ENCODE peak calls at places on chromosomes 7 and 10, in eight cellular contexts. One of them, this sample, is unnamed. For H4K20me1, the result is how much of the 10 kb centered on the place peaks cover.

GRCh38 chr7:42549212-42549611 is 312.2 kb upstream of the GLI3 start:
- DNase-seq in HCT116: no peak
- DNase-seq in astrocyte: no peak
- DNase-seq in GM23248: no peak
- DNase-seq in keratinocyte: no peak
- DNase-seq in osteoblast: no peak
- DNase-seq in IMR-90: no peak
- DNase-seq in GM23338: no peak
- DNase-seq in this sample: no peak

GRCh38 chr7:7719235-7719634 is 828 bp upstream of the RPA3 start:
- DNase-seq in HCT116: peak
- DNase-seq in astrocyte: peak
- DNase-seq in GM23248: peak
- DNase-seq in keratinocyte: peak
- DNase-seq in osteoblast: peak
- DNase-seq in IMR-90: peak
- DNase-seq in GM23338: no peak
- DNase-seq in this sample: peak

GRCh38 chr7:3039787-3040186 is 3.9 kb downstream of the CARD11 start:
- DNase-seq in HCT116: no peak
- DNase-seq in astrocyte: no peak
- DNase-seq in GM23248: no peak
- DNase-seq in keratinocyte: no peak
- DNase-seq in osteoblast: no peak
- DNase-seq in IMR-90: no peak
- DNase-seq in GM23338: no peak
- DNase-seq in this sample: no peak

GRCh38 chr7:113636727-113637421 is 281.9 kb downstream of the PPP1R3A start:
- DNase-seq in HCT116: no peak
- DNase-seq in astrocyte: peak
- DNase-seq in GM23248: peak
- DNase-seq in keratinocyte: peak
- DNase-seq in osteoblast: peak
- DNase-seq in IMR-90: peak
- DNase-seq in GM23338: no peak
- DNase-seq in this sample: no peak

GRCh38 chr10:84012831-84013458 is 126.4 kb upstream of the GHITM start:
- DNase-seq in HCT116: no peak
- DNase-seq in astrocyte: no peak
- DNase-seq in GM23248: no peak
- DNase-seq in keratinocyte: no peak
- DNase-seq in osteoblast: no peak
- DNase-seq in IMR-90: no peak
- DNase-seq in GM23338: no peak
- DNase-seq in this sample: no peak

GRCh38 chr10:119237722-119238436 is 30.5 kb downstream of the GRK5 start:
- DNase-seq in HCT116: no peak
- DNase-seq in astrocyte: no peak
- DNase-seq in GM23248: no peak
- DNase-seq in keratinocyte: no peak
- DNase-seq in osteoblast: no peak
- DNase-seq in IMR-90: peak
- DNase-seq in GM23338: peak
- DNase-seq in this sample: no peak

GRCh38 chr7:103636153-103636552 is 190.1 kb upstream of the SLC26A5 start:
- DNase-seq in HCT116: no peak
- DNase-seq in astrocyte: peak
- DNase-seq in GM23248: peak
- DNase-seq in keratinocyte: no peak
- DNase-seq in osteoblast: no peak
- DNase-seq in IMR-90: peak
- DNase-seq in GM23338: peak
- DNase-seq in this sample: no peak

GRCh38 chr7:24922099-24922773 is 57.7 kb downstream of the OSBPL3 start:
- DNase-seq in HCT116: no peak
- DNase-seq in astrocyte: no peak
- DNase-seq in GM23248: peak
- DNase-seq in keratinocyte: no peak
- DNase-seq in osteoblast: peak
- DNase-seq in IMR-90: no peak
- DNase-seq in GM23338: no peak
- DNase-seq in this sample: peak

GRCh38 chr10:20747782-20748181 is 149.3 kb downstream of the NEBL start:
- DNase-seq in HCT116: no peak
- DNase-seq in astrocyte: no peak
- DNase-seq in GM23248: no peak
- DNase-seq in keratinocyte: no peak
- DNase-seq in osteoblast: no peak
- DNase-seq in IMR-90: no peak
- DNase-seq in GM23338: no peak
- DNase-seq in this sample: no peak

GRCh38 chr7:29337628-29338116 is 143.1 kb downstream of the CHN2 start:
- DNase-seq in HCT116: no peak
- DNase-seq in astrocyte: peak
- DNase-seq in GM23248: no peak
- DNase-seq in keratinocyte: no peak
- DNase-seq in osteoblast: no peak
- DNase-seq in IMR-90: no peak
- DNase-seq in GM23338: no peak
- DNase-seq in this sample: no peak

GRCh38 chr7:91239171-91239604 is 25.0 kb upstream of the FZD1 start:
- DNase-seq in HCT116: no peak
- DNase-seq in astrocyte: peak
- DNase-seq in GM23248: peak
- DNase-seq in keratinocyte: no peak
- DNase-seq in osteoblast: no peak
- DNase-seq in IMR-90: peak
- DNase-seq in GM23338: no peak
- DNase-seq in this sample: peak

GRCh38 chr10:59587083-59587755 is 122.4 kb downstream of the SLC16A9 start:
- DNase-seq in HCT116: no peak
- DNase-seq in astrocyte: no peak
- DNase-seq in GM23248: no peak
- DNase-seq in keratinocyte: peak
- DNase-seq in osteoblast: no peak
- DNase-seq in IMR-90: no peak
- DNase-seq in GM23338: no peak
- DNase-seq in this sample: no peak

GRCh38 chr10:13717936-13718772 is 131.4 kb downstream of the PRPF18 start:
- DNase-seq in HCT116: no peak
- DNase-seq in astrocyte: peak
- DNase-seq in GM23248: peak
- DNase-seq in keratinocyte: peak
- DNase-seq in osteoblast: peak
- DNase-seq in IMR-90: peak
- DNase-seq in GM23338: no peak
- DNase-seq in this sample: peak

GRCh38 chr7:44101966-44102845 is 1.9 kb upstream of the AEBP1 start:
- DNase-seq in HCT116: no peak
- DNase-seq in astrocyte: peak
- DNase-seq in GM23248: peak
- DNase-seq in keratinocyte: no peak
- DNase-seq in osteoblast: peak
- DNase-seq in IMR-90: peak
- DNase-seq in GM23338: no peak
- DNase-seq in this sample: no peak

GRCh38 chr10:16119445-16119844 is 259.1 kb upstream of the MINDY3 start:
- DNase-seq in HCT116: no peak
- DNase-seq in astrocyte: no peak
- DNase-seq in GM23248: no peak
- DNase-seq in keratinocyte: no peak
- DNase-seq in osteoblast: no peak
- DNase-seq in IMR-90: no peak
- DNase-seq in GM23338: no peak
- DNase-seq in this sample: no peak

GRCh38 chr10:70649526-70649925 is 22.8 kb upstream of the ADAMTS14 start:
- DNase-seq in HCT116: no peak
- DNase-seq in astrocyte: peak
- DNase-seq in GM23248: peak
- DNase-seq in keratinocyte: peak
- DNase-seq in osteoblast: no peak
- DNase-seq in IMR-90: peak
- DNase-seq in GM23338: no peak
- DNase-seq in this sample: peak

GRCh38 chr10:124667425-124668130 is 76.6 kb downstream of the FAM53B start:
- DNase-seq in HCT116: no peak
- DNase-seq in astrocyte: no peak
- DNase-seq in GM23248: no peak
- DNase-seq in keratinocyte: no peak
- DNase-seq in osteoblast: no peak
- DNase-seq in IMR-90: no peak
- DNase-seq in GM23338: no peak
- DNase-seq in this sample: no peak

GRCh38 chr10:108303149-108303548 is 1138.6 kb upstream of the SORCS1 start:
- DNase-seq in HCT116: no peak
- DNase-seq in astrocyte: peak
- DNase-seq in GM23248: peak
- DNase-seq in keratinocyte: no peak
- DNase-seq in osteoblast: no peak
- DNase-seq in IMR-90: no peak
- DNase-seq in GM23338: no peak
- DNase-seq in this sample: no peak

GRCh38 chr7:151091431-151091830 is 5.2 kb downstream of the AGAP3 start:
- DNase-seq in HCT116: no peak
- DNase-seq in astrocyte: no peak
- DNase-seq in GM23248: peak
- DNase-seq in keratinocyte: no peak
- DNase-seq in osteoblast: no peak
- DNase-seq in IMR-90: no peak
- DNase-seq in GM23338: peak
- DNase-seq in this sample: no peak
- H3K4me2 ChIP-seq in HCT116: no peak
- H3K4me2 ChIP-seq in astrocyte: no peak
- H3K4me2 ChIP-seq in GM23248: no peak
- H3K4me2 ChIP-seq in keratinocyte: no peak
- H3K4me2 ChIP-seq in osteoblast: no peak
- H3K4me2 ChIP-seq in IMR-90: no peak
- H3K4me2 ChIP-seq in GM23338: no peak
- H3K4me2 ChIP-seq in this sample: no peak

GRCh38 chr10:86363184-86363832 is 3.3 kb downstream of the GRID1 start:
- DNase-seq in HCT116: no peak
- DNase-seq in astrocyte: no peak
- DNase-seq in GM23248: peak
- DNase-seq in keratinocyte: no peak
- DNase-seq in osteoblast: peak
- DNase-seq in IMR-90: no peak
- DNase-seq in GM23338: peak
- DNase-seq in this sample: no peak

GRCh38 chr10:86365346-86366032 is 1.1 kb downstream of the GRID1 start:
- DNase-seq in HCT116: no peak
- DNase-seq in astrocyte: no peak
- DNase-seq in GM23248: no peak
- DNase-seq in keratinocyte: no peak
- DNase-seq in osteoblast: no peak
- DNase-seq in IMR-90: no peak
- DNase-seq in GM23338: peak
- DNase-seq in this sample: no peak

GRCh38 chr10:86364551-86365345 is 1.8 kb downstream of the GRID1 start:
- DNase-seq in HCT116: no peak
- DNase-seq in astrocyte: no peak
- DNase-seq in GM23248: no peak
- DNase-seq in keratinocyte: no peak
- DNase-seq in osteoblast: peak
- DNase-seq in IMR-90: no peak
- DNase-seq in GM23338: peak
- DNase-seq in this sample: no peak

GRCh38 chr10:86362566-86363183 is 3.9 kb downstream of the GRID1 start:
- DNase-seq in HCT116: no peak
- DNase-seq in astrocyte: no peak
- DNase-seq in GM23248: no peak
- DNase-seq in keratinocyte: no peak
- DNase-seq in osteoblast: peak
- DNase-seq in IMR-90: no peak
- DNase-seq in GM23338: peak
- DNase-seq in this sample: no peak

DNA sequence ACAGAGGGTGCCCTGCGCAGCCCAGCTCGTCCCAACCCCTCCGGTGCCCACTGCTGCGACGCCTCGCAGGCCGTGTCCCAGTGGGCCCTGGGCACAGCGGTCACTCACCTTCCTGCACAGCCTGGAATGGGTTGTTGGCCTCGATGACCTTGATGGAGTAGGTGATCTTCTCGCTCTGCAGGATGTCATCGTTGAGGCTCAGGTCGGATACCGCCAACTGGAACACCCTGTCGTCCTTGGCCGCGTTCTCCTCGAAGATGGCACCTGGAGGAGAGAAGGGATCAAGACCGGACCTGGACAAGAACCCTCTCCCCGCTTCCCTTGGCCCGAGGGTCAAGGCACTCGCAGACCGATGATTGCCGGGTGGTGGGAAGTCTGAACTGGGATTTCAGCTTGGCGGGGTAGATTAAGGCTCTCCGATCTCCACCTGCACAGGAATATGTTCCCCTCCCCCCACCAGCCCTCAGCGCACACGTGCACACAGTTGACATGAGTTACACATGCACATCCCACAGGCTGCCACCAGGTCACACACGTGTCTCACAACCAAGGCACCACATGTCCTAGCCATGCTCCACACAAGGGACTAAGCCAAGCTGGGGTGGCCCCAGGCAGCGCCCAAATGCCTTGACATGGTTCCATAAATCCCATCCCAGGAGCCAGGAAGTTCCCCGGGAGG is 2.6 kb downstream of the GRID1 start:
- DNase-seq in HCT116: no peak
- DNase-seq in astrocyte: no peak
- DNase-seq in GM23248: no peak
- DNase-seq in keratinocyte: no peak
- DNase-seq in osteoblast: peak
- DNase-seq in IMR-90: no peak
- DNase-seq in GM23338: no peak
- DNase-seq in this sample: no peak
- H4K20me1 ChIP-seq in HCT116: under half
- H4K20me1 ChIP-seq in astrocyte: under half
- H4K20me1 ChIP-seq in GM23248: under half
- H4K20me1 ChIP-seq in keratinocyte: under half
- H4K20me1 ChIP-seq in osteoblast: under half
- H4K20me1 ChIP-seq in IMR-90: under half
- H4K20me1 ChIP-seq in GM23338: under half
- H4K20me1 ChIP-seq in this sample: under half

GRCh38 chr10:44330431-44330830 is 54.5 kb downstream of the CXCL12 start:
- DNase-seq in HCT116: no peak
- DNase-seq in astrocyte: no peak
- DNase-seq in GM23248: no peak
- DNase-seq in keratinocyte: no peak
- DNase-seq in osteoblast: no peak
- DNase-seq in IMR-90: no peak
- DNase-seq in GM23338: no peak
- DNase-seq in this sample: no peak
- H3K4me2 ChIP-seq in HCT116: no peak
- H3K4me2 ChIP-seq in astrocyte: no peak
- H3K4me2 ChIP-seq in GM23248: no peak
- H3K4me2 ChIP-seq in keratinocyte: no peak
- H3K4me2 ChIP-seq in osteoblast: no peak
- H3K4me2 ChIP-seq in IMR-90: no peak
- H3K4me2 ChIP-seq in GM23338: no peak
- H3K4me2 ChIP-seq in this sample: no peak

DNA sequence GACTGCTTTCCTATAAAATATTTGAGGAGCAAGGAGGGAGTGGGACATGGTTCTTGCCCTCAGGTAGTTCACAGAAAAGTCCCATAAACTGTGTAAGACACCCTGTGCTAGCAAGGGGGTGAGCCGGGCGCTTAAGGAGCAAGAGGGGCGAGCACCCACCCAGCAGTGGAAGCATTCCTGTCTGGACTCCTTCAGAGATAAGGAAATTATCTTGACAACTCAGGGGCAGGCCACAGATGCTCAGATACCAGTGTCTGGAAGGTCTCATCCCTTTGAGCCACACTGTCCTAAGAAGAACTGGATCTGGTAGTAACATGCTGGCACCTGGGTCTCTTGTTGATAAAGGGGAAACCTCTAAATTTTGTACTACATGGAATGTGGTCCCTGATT is 54.1 kb downstream of the DAGLB start:
- DNase-seq in HCT116: no peak
- DNase-seq in astrocyte: no peak
- DNase-seq in GM23248: no peak
- DNase-seq in keratinocyte: no peak
- DNase-seq in osteoblast: no peak
- DNase-seq in IMR-90: no peak
- DNase-seq in GM23338: no peak
- DNase-seq in this sample: no peak
- H4K20me1 ChIP-seq in HCT116: under half
- H4K20me1 ChIP-seq in astrocyte: half or more
- H4K20me1 ChIP-seq in GM23248: under half
- H4K20me1 ChIP-seq in keratinocyte: under half
- H4K20me1 ChIP-seq in osteoblast: half or more
- H4K20me1 ChIP-seq in IMR-90: half or more
- H4K20me1 ChIP-seq in GM23338: half or more
- H4K20me1 ChIP-seq in this sample: under half